ENCODE peak calls at places on chromosomes 2 and 18, in six cellular contexts. H is stimulated activated CD4-positive, alpha-beta T cell treated with anti-CD3 and anti-CD28 coated beads, Interleukin-2, amount 100 ng/mL, for 48 hours; V is substantia nigra; L is H4; U is progenitor cell of endocrine pancreas; O is amniotic epithelial cell. T is an unnamed sample.

GRCh38 chr2:134721596-134721995 is 2.8 kb upstream of the TMEM163 start:
- DNase-seq in H (no peak), V (no peak), L (no peak), U (no peak), O (no peak), T (no peak)

GRCh38 chr18:45291616-45292612 is 323.4 kb upstream of the SLC14A2 start:
- DNase-seq in H (no peak), V (no peak), L (no peak), U (no peak), O (peak), T (peak)

GRCh38 chr2:144513388-144514100 is 6.4 kb downstream of the ZEB2 start:
- DNase-seq in H (no peak), V (peak), L (no peak), U (no peak), O (peak), T (peak)

GRCh38 chr2:29223851-29224692 is 108.9 kb downstream of the CLIP4 start:
- DNase-seq in H (no peak), V (no peak), L (peak), U (no peak), O (peak), T (peak)

GRCh38 chr2:210172219-210172575 is 988 bp upstream of the KANSL1L start:
- DNase-seq in H (no peak), V (no peak), L (no peak), U (no peak), O (no peak), T (no peak)

GRCh38 chr18:9356969-9357368 is 22.4 kb downstream of the TWSG1 start:
- DNase-seq in H (no peak), V (no peak), L (no peak), U (no peak), O (peak), T (no peak)

GRCh38 chr18:62759704-62760402 is 44.5 kb downstream of the PHLPP1 start:
- DNase-seq in H (no peak), V (no peak), L (no peak), U (no peak), O (peak), T (no peak)

GRCh38 chr18:5787936-5788335 is 107.4 kb downstream of the TMEM200C start:
- DNase-seq in H (no peak), V (no peak), L (no peak), U (no peak), O (no peak), T (no peak)

GRCh38 chr2:14427982-14428567 is 204.4 kb upstream of the LRATD1 start:
- DNase-seq in H (no peak), V (no peak), L (peak), U (no peak), O (peak), T (no peak)